ENCODE peak calls at places on chromosomes 13 and 19, in nine cellular contexts. R, T, O, Q, P, M, H, I and J are unnamed samples.

GRCh38 chr19:44620667-44621066 is 7.3 kb downstream of the IGSF23 start:
- DNase-seq in R (no peak), T (no peak), O (no peak), Q (no peak), P (no peak), M (no peak), H (no peak), I (no peak), J (no peak)

GRCh38 chr13:99014391-99014988 is 36.6 kb upstream of the DOCK9 start:
- DNase-seq in R (no peak), T (no peak), O (no peak), Q (no peak), P (no peak), M (no peak), H (no peak), I (no peak), J (no peak)

GRCh38 chr13:70905035-70905434 is 796.8 kb upstream of the KLHL1 start:
- DNase-seq in R (no peak), T (no peak), O (no peak), Q (no peak), P (no peak), M (no peak), H (peak), I (no peak), J (no peak)

GRCh38 chr19:46141421-46141820 is 6.6 kb upstream of the IGFL2 start:
- DNase-seq in R (no peak), T (no peak), O (no peak), Q (no peak), P (no peak), M (no peak), H (no peak), I (no peak), J (no peak)

GRCh38 chr13:27971236-27971645 is 2.1 kb upstream of the CDX2 start:
- DNase-seq in R (no peak), T (no peak), O (no peak), Q (no peak), P (no peak), M (no peak), H (no peak), I (no peak), J (no peak)

GRCh38 chr13:112842343-112842856 is 126.6 kb upstream of the MCF2L start:
- DNase-seq in R (peak), T (no peak), O (no peak), Q (peak), P (no peak), M (peak), H (peak), I (no peak), J (no peak)

GRCh38 chr19:14147797-14148605 is 11.6 kb upstream of the ASF1B start:
- DNase-seq in R (peak), T (peak), O (peak), Q (peak), P (peak), M (peak), H (peak), I (peak), J (peak)

GRCh38 chr13:68232351-68233130 is 1002.4 kb upstream of the PCDH9 start:
- DNase-seq in R (no peak), T (no peak), O (no peak), Q (no peak), P (no peak), M (no peak), H (no peak), I (no peak), J (no peak)

GRCh38 chr19:55088021-55088451 is 12.4 kb downstream of the EPS8L1 start:
- DNase-seq in R (no peak), T (no peak), O (no peak), Q (no peak), P (no peak), M (no peak), H (no peak), I (no peak), J (no peak)

GRCh38 chr13:100517706-100518105 is 70.9 kb downstream of the GGACT start:
- DNase-seq in R (no peak), T (no peak), O (no peak), Q (peak), P (no peak), M (no peak), H (no peak), I (no peak), J (no peak)

GRCh38 chr19:29031216-29031615 is 181.7 kb downstream of the UQCRFS1 start:
- DNase-seq in R (no peak), T (no peak), O (no peak), Q (no peak), P (no peak), M (no peak), H (no peak), I (no peak), J (no peak)

GRCh38 chr13:95564091-95564490 is 11.6 kb downstream of the CLDN10 start:
- DNase-seq in R (no peak), T (no peak), O (no peak), Q (no peak), P (no peak), M (no peak), H (peak), I (no peak), J (peak)

GRCh38 chr19:39998511-39998910 is 1.7 kb downstream of the ZNF546 start:
- DNase-seq in R (no peak), T (no peak), O (no peak), Q (no peak), P (no peak), M (peak), H (no peak), I (no peak), J (peak)

GRCh38 chr19:6092329-6093286 is 17.7 kb downstream of the RFX2 start:
- DNase-seq in R (no peak), T (no peak), O (peak), Q (peak), P (no peak), M (peak), H (peak), I (no peak), J (peak)

GRCh38 chr13:63184693-63185092 is 1769.0 kb upstream of the PCDH20 start:
- DNase-seq in R (no peak), T (no peak), O (no peak), Q (no peak), P (no peak), M (no peak), H (peak), I (no peak), J (peak)

GRCh38 chr19:38993271-38993670 is 17.7 kb upstream of the FBXO17 start:
- DNase-seq in R (no peak), T (no peak), O (no peak), Q (no peak), P (no peak), M (peak), H (peak), I (no peak), J (peak)

GRCh38 chr13:91592050-91593014 is 193.9 kb downstream of the GPC5 start:
- DNase-seq in R (no peak), T (no peak), O (no peak), Q (no peak), P (no peak), M (no peak), H (no peak), I (no peak), J (no peak)

GRCh38 chr19:12597594-12597993 is 13.0 kb downstream of the ZNF490 start:
- DNase-seq in R (no peak), T (no peak), O (no peak), Q (no peak), P (no peak), M (no peak), H (no peak), I (no peak), J (no peak)

GRCh38 chr19:10113592-10113963 is 2.1 kb downstream of the P2RY11 start:
- DNase-seq in R (no peak), T (no peak), O (no peak), Q (peak), P (no peak), M (no peak), H (no peak), I (no peak), J (no peak)

GRCh38 chr13:46071590-46072249 is 19.2 kb upstream of the ZC3H13 start:
- DNase-seq in R (peak), T (no peak), O (no peak), Q (peak), P (no peak), M (peak), H (no peak), I (no peak), J (no peak)

GRCh38 chr19:13208131-13208963 is 58.1 kb downstream of the IER2 start:
- DNase-seq in R (peak), T (peak), O (peak), Q (peak), P (peak), M (peak), H (peak), I (no peak), J (no peak)

GRCh38 chr13:42524487-42525034 is 49.4 kb upstream of the TNFSF11 start:
- DNase-seq in R (no peak), T (no peak), O (no peak), Q (no peak), P (no peak), M (no peak), H (peak), I (no peak), J (peak)

GRCh38 chr19:12975221-12975756 is 5.9 kb downstream of the DAND5 start:
- DNase-seq in R (no peak), T (no peak), O (no peak), Q (no peak), P (no peak), M (no peak), H (no peak), I (no peak), J (no peak)

GRCh38 chr13:94268661-94269060 is 210.8 kb downstream of the DCT start:
- DNase-seq in R (no peak), T (no peak), O (no peak), Q (no peak), P (no peak), M (no peak), H (no peak), I (no peak), J (no peak)

GRCh38 chr13:30796132-30796832 is 60.9 kb downstream of the ALOX5AP start:
- DNase-seq in R (no peak), T (no peak), O (no peak), Q (peak), P (no peak), M (no peak), H (peak), I (no peak), J (peak)

GRCh38 chr13:40137400-40137799 is 481.9 kb downstream of the COG6 start:
- DNase-seq in R (no peak), T (no peak), O (no peak), Q (no peak), P (no peak), M (no peak), H (no peak), I (no peak), J (peak)

GRCh38 chr13:99418663-99419140 is 82.6 kb upstream of the TM9SF2 start:
- DNase-seq in R (no peak), T (no peak), O (no peak), Q (no peak), P (no peak), M (no peak), H (no peak), I (no peak), J (no peak)

GRCh38 chr13:105971720-105972119 is 563.7 kb downstream of the EFNB2 start:
- DNase-seq in R (no peak), T (no peak), O (no peak), Q (no peak), P (no peak), M (no peak), H (no peak), I (no peak), J (peak)

GRCh38 chr13:21590231-21590630 is 13.7 kb downstream of the MICU2 start:
- DNase-seq in R (no peak), T (no peak), O (no peak), Q (no peak), P (no peak), M (no peak), H (no peak), I (no peak), J (peak)

GRCh38 chr13:113924184-113924583 is 49.7 kb downstream of the C13orf46 start:
- DNase-seq in R (no peak), T (no peak), O (peak), Q (no peak), P (no peak), M (no peak), H (no peak), I (no peak), J (no peak)